ENCODE peak calls at places on chromosomes 16 and 17, in four cellular contexts. One of them, this sample, is unnamed.

GRCh38 chr17:12510535-12510934 is 155.2 kb upstream of the MYOCD start:
- DNase-seq in gastrocnemius medialis: no peak
- DNase-seq in CD4-positive, alpha-beta memory T cell: no peak
- DNase-seq in IMR-90: peak; percentile 75
- DNase-seq in this sample: no peak

GRCh38 chr16:22321340-22322001 is 24.3 kb downstream of the POLR3E start:
- DNase-seq in gastrocnemius medialis: no peak
- DNase-seq in CD4-positive, alpha-beta memory T cell: peak; percentile 78
- DNase-seq in IMR-90: peak; percentile 70
- DNase-seq in this sample: peak; percentile 68

GRCh38 chr17:82324566-82325285 is 7.3 kb upstream of the CD7 start:
- DNase-seq in gastrocnemius medialis: no peak
- DNase-seq in CD4-positive, alpha-beta memory T cell: no peak
- DNase-seq in IMR-90: no peak
- DNase-seq in this sample: no peak

GRCh38 chr16:88469615-88470395 is 16.7 kb downstream of the ZFPM1 start:
- DNase-seq in gastrocnemius medialis: no peak
- DNase-seq in CD4-positive, alpha-beta memory T cell: peak; percentile 70
- DNase-seq in IMR-90: no peak
- DNase-seq in this sample: peak; percentile 66

GRCh38 chr17:17116406-17116805 is 74.1 kb downstream of the MPRIP start:
- DNase-seq in gastrocnemius medialis: no peak
- DNase-seq in CD4-positive, alpha-beta memory T cell: no peak
- DNase-seq in IMR-90: no peak
- DNase-seq in this sample: no peak

GRCh38 chr17:73643846-73644144 is 450 bp downstream of the SDK2 start:
- DNase-seq in gastrocnemius medialis: no peak
- DNase-seq in CD4-positive, alpha-beta memory T cell: no peak
- DNase-seq in IMR-90: no peak
- DNase-seq in this sample: no peak

GRCh38 chr16:87507351-87508069 is 14.7 kb upstream of the ZCCHC14 start:
- DNase-seq in gastrocnemius medialis: no peak
- DNase-seq in CD4-positive, alpha-beta memory T cell: no peak
- DNase-seq in IMR-90: no peak
- DNase-seq in this sample: no peak

GRCh38 chr16:47395733-47396503 is 64.9 kb downstream of the ITFG1 start:
- DNase-seq in gastrocnemius medialis: no peak
- DNase-seq in CD4-positive, alpha-beta memory T cell: no peak
- DNase-seq in IMR-90: no peak
- DNase-seq in this sample: no peak

GRCh38 chr17:8187517-8188407 is 2.2 kb downstream of the BORCS6 start:
- DNase-seq in gastrocnemius medialis: peak; percentile 83
- DNase-seq in CD4-positive, alpha-beta memory T cell: peak; percentile 91
- DNase-seq in IMR-90: peak; percentile 100
- DNase-seq in this sample: peak; percentile 83

GRCh38 chr17:30309591-30309990 is 17.8 kb upstream of the BLMH start:
- DNase-seq in gastrocnemius medialis: no peak
- DNase-seq in CD4-positive, alpha-beta memory T cell: no peak
- DNase-seq in IMR-90: no peak
- DNase-seq in this sample: no peak

GRCh38 chr16:30747331-30747730 is 894 bp upstream of the PHKG2 start:
- DNase-seq in gastrocnemius medialis: no peak
- DNase-seq in CD4-positive, alpha-beta memory T cell: no peak
- DNase-seq in IMR-90: peak; percentile 35
- DNase-seq in this sample: no peak

GRCh38 chr16:14364386-14365199 is 265.5 kb downstream of the PARN start:
- DNase-seq in gastrocnemius medialis: no peak
- DNase-seq in CD4-positive, alpha-beta memory T cell: no peak
- DNase-seq in IMR-90: peak; percentile 89
- DNase-seq in this sample: no peak

GRCh38 chr16:12092347-12092882 is 115.9 kb downstream of the SNX29 start:
- DNase-seq in gastrocnemius medialis: no peak
- DNase-seq in CD4-positive, alpha-beta memory T cell: no peak
- DNase-seq in IMR-90: peak; percentile 95
- DNase-seq in this sample: no peak

GRCh38 chr17:9959377-9959981 is 54.4 kb upstream of the RCVRN start:
- DNase-seq in gastrocnemius medialis: no peak
- DNase-seq in CD4-positive, alpha-beta memory T cell: no peak
- DNase-seq in IMR-90: peak; percentile 49
- DNase-seq in this sample: no peak

GRCh38 chr16:11498683-11499082 is 88.0 kb downstream of the LITAF start:
- DNase-seq in gastrocnemius medialis: no peak
- DNase-seq in CD4-positive, alpha-beta memory T cell: no peak
- DNase-seq in IMR-90: no peak
- DNase-seq in this sample: no peak

GRCh38 chr17:45900136-45900535 is 5.8 kb downstream of the MAPT start:
- DNase-seq in gastrocnemius medialis: no peak
- DNase-seq in CD4-positive, alpha-beta memory T cell: no peak
- DNase-seq in IMR-90: no peak
- DNase-seq in this sample: no peak
- H3K27me3 ChIP-seq in gastrocnemius medialis: no peaks in the 10 kb centered on the region
- H3K27me3 ChIP-seq in CD4-positive, alpha-beta memory T cell: peaks cover 35% of the 10 kb centered on the region
- H3K27me3 ChIP-seq in IMR-90: peaks cover 62% of the 10 kb centered on the region
- H3K27me3 ChIP-seq in this sample: peaks cover 39% of the 10 kb centered on the region

GRCh38 chr16:57639172-57639571 is 10.7 kb downstream of the ADGRG1 start:
- DNase-seq in gastrocnemius medialis: no peak
- DNase-seq in CD4-positive, alpha-beta memory T cell: peak; percentile 19
- DNase-seq in IMR-90: no peak
- DNase-seq in this sample: peak; percentile 64
- H3K27ac ChIP-seq in gastrocnemius medialis: peak overlapping the region; percentile 74
- H3K27ac ChIP-seq in CD4-positive, alpha-beta memory T cell: no peak overlapping the region
- H3K27ac ChIP-seq in IMR-90: no peak overlapping the region
- H3K27ac ChIP-seq in this sample: no peak overlapping the region

DNA sequence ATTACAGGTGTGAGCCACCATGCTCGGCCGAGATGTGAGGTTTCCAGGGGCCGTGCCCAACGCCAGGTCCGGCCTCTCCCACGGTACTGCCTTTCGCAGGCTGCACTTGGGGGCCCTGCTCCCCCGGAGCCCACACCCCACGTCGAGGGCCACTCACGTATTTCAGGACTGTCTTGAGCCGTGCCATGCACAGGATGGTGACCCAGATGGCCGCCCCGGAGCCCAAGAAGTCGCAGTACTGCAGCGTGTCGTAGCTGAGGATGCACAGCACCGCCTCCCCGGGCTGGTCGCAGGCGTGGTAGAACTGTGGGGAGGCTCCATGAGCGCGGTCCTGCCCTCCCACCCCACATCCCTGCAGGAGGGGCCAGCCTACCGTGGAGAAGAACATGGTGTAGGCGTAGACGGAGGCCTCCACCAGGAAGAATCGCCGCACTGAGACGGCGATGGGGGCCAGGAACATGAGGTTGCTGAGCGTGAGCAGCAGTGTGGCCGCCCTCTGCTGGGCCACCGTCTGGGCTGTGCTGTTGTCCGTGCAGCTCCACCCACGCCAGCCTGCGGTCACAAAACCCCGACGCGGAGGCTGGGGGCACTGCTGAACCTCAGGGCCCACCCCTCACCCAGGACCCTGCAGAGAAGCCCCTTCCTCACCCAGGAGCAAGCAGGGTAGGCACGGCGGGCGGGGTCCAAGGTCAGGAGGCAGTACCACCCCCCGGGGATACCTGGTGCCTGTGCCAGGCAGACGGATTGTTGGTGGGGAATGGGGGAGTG is 3.7 kb upstream of the MRPL28 start:
- DNase-seq in gastrocnemius medialis: no peak
- DNase-seq in CD4-positive, alpha-beta memory T cell: no peak
- DNase-seq in IMR-90: no peak
- DNase-seq in this sample: no peak
- H3K4me3 ChIP-seq in gastrocnemius medialis: no peak overlapping the region
- H3K4me3 ChIP-seq in CD4-positive, alpha-beta memory T cell: no peak overlapping the region
- H3K4me3 ChIP-seq in IMR-90: no peak overlapping the region
- H3K4me3 ChIP-seq in this sample: no peak overlapping the region

GRCh38 chr17:49973271-49973615 is 4.3 kb downstream of the DLX4 start:
- DNase-seq in gastrocnemius medialis: no peak
- DNase-seq in CD4-positive, alpha-beta memory T cell: no peak
- DNase-seq in IMR-90: no peak
- DNase-seq in this sample: no peak

GRCh38 chr17:49971199-49971847 is 2.3 kb downstream of the DLX4 start:
- DNase-seq in gastrocnemius medialis: no peak
- DNase-seq in CD4-positive, alpha-beta memory T cell: no peak
- DNase-seq in IMR-90: no peak
- DNase-seq in this sample: no peak

GRCh38 chr17:49970498-49970897 is 1.5 kb downstream of the DLX4 start:
- DNase-seq in gastrocnemius medialis: no peak
- DNase-seq in CD4-positive, alpha-beta memory T cell: no peak
- DNase-seq in IMR-90: no peak
- DNase-seq in this sample: no peak

GRCh38 chr17:49972486-49973270 is 3.7 kb downstream of the DLX4 start:
- DNase-seq in gastrocnemius medialis: no peak
- DNase-seq in CD4-positive, alpha-beta memory T cell: no peak
- DNase-seq in IMR-90: no peak
- DNase-seq in this sample: no peak

DNA sequence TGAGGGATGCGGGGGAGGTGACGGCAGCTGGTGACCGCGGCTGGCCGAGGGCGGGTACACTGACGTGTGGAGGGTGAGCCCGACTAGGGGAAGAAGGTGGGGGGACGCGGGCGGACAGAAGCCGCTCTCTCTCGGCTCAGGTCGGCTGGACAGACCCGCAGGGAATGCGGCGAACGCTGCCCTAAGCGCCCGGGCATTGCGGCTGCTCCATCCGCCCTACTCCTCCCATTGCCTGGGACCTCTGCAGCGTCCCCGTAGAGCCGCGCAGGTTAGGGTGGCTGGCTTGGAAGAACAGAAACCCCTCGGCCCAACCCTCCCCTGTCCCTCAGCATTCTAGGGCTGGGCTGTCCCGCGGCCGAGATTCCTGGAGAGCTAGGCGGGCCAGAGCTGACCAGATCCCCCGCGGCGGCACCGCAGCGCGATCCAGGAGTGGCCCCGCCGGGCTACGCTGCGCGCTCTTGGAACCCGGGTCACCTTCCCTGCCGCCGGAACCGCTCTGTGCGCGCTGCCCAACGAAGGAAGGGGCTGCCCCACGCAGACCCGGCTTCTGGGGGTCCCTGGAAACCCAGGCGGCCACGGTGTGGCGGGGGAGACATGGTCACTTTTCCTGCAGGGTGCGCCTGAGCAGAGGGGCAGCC is 3.0 kb downstream of the DLX4 start:
- DNase-seq in gastrocnemius medialis: no peak
- DNase-seq in CD4-positive, alpha-beta memory T cell: no peak
- DNase-seq in IMR-90: no peak
- DNase-seq in this sample: no peak
- H3K27me3 ChIP-seq in gastrocnemius medialis: peaks cover 82% of the 10 kb centered on the region
- H3K27me3 ChIP-seq in CD4-positive, alpha-beta memory T cell: peaks cover 46% of the 10 kb centered on the region
- H3K27me3 ChIP-seq in IMR-90: peaks cover 98% of the 10 kb centered on the region
- H3K27me3 ChIP-seq in this sample: peaks cover 57% of the 10 kb centered on the region

DNA sequence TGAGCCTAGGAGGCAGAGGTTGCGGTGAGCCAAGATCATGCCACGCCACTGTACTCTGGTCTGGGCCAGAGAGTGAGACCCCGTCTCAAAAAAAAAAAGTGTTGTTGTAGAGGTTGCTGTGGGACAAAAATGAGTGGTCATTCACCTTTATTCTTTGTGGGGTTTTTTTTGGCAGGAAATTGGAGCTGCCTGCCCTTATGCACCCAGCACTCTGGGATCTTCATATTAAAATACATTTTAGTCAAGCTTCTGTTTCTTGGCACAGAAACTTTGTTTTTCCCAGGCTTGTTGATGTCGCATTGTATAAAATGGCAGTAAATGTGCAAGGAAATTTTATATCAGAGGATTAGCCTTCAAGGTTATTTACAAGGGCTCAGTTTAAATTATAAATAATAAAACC is 174.3 kb downstream of the FTO start:
- DNase-seq in gastrocnemius medialis: no peak
- DNase-seq in CD4-positive, alpha-beta memory T cell: no peak
- DNase-seq in IMR-90: no peak
- DNase-seq in this sample: no peak
- H3K27ac ChIP-seq in gastrocnemius medialis: no peak overlapping the region
- H3K27ac ChIP-seq in CD4-positive, alpha-beta memory T cell: no peak overlapping the region
- H3K27ac ChIP-seq in IMR-90: no peak overlapping the region
- H3K27ac ChIP-seq in this sample: no peak overlapping the region

GRCh38 chr16:7597677-7598076 is 265.0 kb downstream of the RBFOX1 start:
- DNase-seq in gastrocnemius medialis: no peak
- DNase-seq in CD4-positive, alpha-beta memory T cell: no peak
- DNase-seq in IMR-90: no peak
- DNase-seq in this sample: no peak
- H3K4me3 ChIP-seq in gastrocnemius medialis: no peak overlapping the region
- H3K4me3 ChIP-seq in CD4-positive, alpha-beta memory T cell: no peak overlapping the region
- H3K4me3 ChIP-seq in IMR-90: no peak overlapping the region
- H3K4me3 ChIP-seq in this sample: no peak overlapping the region